ENCODE peak calls at places on chromosomes 4 and X, in six cellular contexts. C is AG04450, S is lower lobe of right lung, F is neural progenitor cell, G is pancreas, U is RWPE1. R is an unnamed sample.

GRCh38 chr4:121690001-121690400 is 6.8 kb downstream of the ANXA5 start:
- DNase-seq in C (no peak), S (no peak), F (no peak), G (no peak), U (no peak), R (peak; percentile 87)

GRCh38 chr4:81260443-81261102 is 45.6 kb upstream of the PRKG2 start:
- DNase-seq in C (no peak), S (no peak), F (peak; percentile 46), G (no peak), U (no peak), R (no peak)

GRCh38 chrX:23332101-23332887 is 2.4 kb upstream of the PTCHD1 start:
- DNase-seq in C (no peak), S (no peak), F (peak; percentile 29), G (no peak), U (no peak), R (no peak)

GRCh38 chr4:71382569-71383560 is 44.0 kb downstream of the SLC4A4 start:
- DNase-seq in C (no peak), S (no peak), F (no peak), G (no peak), U (no peak), R (no peak)

GRCh38 chrX:114798902-114799301 is 215.0 kb downstream of the HTR2C start:
- DNase-seq in C (no peak), S (no peak), F (no peak), G (no peak), U (peak; percentile 0), R (peak; percentile 0)

GRCh38 chrX:15468036-15468435 is 25.1 kb downstream of the PIR start:
- DNase-seq in C (peak; percentile 20), S (no peak), F (peak; percentile 50), G (no peak), U (peak; percentile 12), R (peak; percentile 72)

GRCh38 chr4:26566027-26566578 is 17.8 kb upstream of the TBC1D19 start:
- DNase-seq in C (no peak), S (no peak), F (no peak), G (no peak), U (no peak), R (no peak)

GRCh38 chr4:110484767-110485166 is 8.8 kb downstream of the ENPEP start:
- DNase-seq in C (peak; percentile 50), S (no peak), F (no peak), G (no peak), U (peak; percentile 7), R (peak; percentile 95)

GRCh38 chrX:30957753-30958152 is 68.7 kb upstream of the TAB3 start:
- DNase-seq in C (no peak), S (no peak), F (no peak), G (no peak), U (peak; percentile 26), R (peak; percentile 60)

GRCh38 chr4:71608674-71609062 is 175.2 kb downstream of the GC start:
- DNase-seq in C (no peak), S (no peak), F (no peak), G (no peak), U (no peak), R (no peak)

GRCh38 chr4:147674496-147674895 is 9.5 kb downstream of the PRMT9 start:
- DNase-seq in C (peak; percentile 36), S (no peak), F (no peak), G (no peak), U (no peak), R (no peak)

GRCh38 chr4:85756938-85757337 is 282.0 kb downstream of the ARHGAP24 start:
- DNase-seq in C (no peak), S (no peak), F (peak; percentile 58), G (no peak), U (peak; percentile 14), R (peak; percentile 63)

GRCh38 chrX:15399901-15400500 is 15.8 kb upstream of the VEGFD start:
- DNase-seq in C (no peak), S (no peak), F (no peak), G (no peak), U (no peak), R (no peak)

GRCh38 chr4:98929341-98930267 is 671 bp upstream of the EIF4E start:
- DNase-seq in C (peak; percentile 81), S (peak; percentile 76), F (no peak), G (no peak), U (peak; percentile 86), R (peak; percentile 98)

GRCh38 chrX:41475166-41475565 is 28.0 kb downstream of the NYX start:
- DNase-seq in C (no peak), S (no peak), F (peak; percentile 91), G (no peak), U (no peak), R (no peak)

GRCh38 chrX:56232221-56233082 is at the start of gene KLF8:
- DNase-seq in C (no peak), S (peak; percentile 69), F (peak; percentile 77), G (peak; percentile 42), U (peak; percentile 31), R (no peak)

GRCh38 chrX:2878563-2878962 is 49.8 kb downstream of the GYG2 start:
- DNase-seq in C (no peak), S (no peak), F (no peak), G (no peak), U (no peak), R (no peak)

GRCh38 chrX:2872937-2873336 is 44.2 kb downstream of the GYG2 start:
- DNase-seq in C (no peak), S (no peak), F (no peak), G (no peak), U (no peak), R (no peak)

GRCh38 chrX:2874222-2875135 is 45.7 kb downstream of the GYG2 start:
- DNase-seq in C (no peak), S (no peak), F (no peak), G (no peak), U (no peak), R (no peak)

GRCh38 chrX:2875136-2875481 is 46.4 kb downstream of the GYG2 start:
- DNase-seq in C (no peak), S (no peak), F (no peak), G (no peak), U (no peak), R (no peak)

DNA sequence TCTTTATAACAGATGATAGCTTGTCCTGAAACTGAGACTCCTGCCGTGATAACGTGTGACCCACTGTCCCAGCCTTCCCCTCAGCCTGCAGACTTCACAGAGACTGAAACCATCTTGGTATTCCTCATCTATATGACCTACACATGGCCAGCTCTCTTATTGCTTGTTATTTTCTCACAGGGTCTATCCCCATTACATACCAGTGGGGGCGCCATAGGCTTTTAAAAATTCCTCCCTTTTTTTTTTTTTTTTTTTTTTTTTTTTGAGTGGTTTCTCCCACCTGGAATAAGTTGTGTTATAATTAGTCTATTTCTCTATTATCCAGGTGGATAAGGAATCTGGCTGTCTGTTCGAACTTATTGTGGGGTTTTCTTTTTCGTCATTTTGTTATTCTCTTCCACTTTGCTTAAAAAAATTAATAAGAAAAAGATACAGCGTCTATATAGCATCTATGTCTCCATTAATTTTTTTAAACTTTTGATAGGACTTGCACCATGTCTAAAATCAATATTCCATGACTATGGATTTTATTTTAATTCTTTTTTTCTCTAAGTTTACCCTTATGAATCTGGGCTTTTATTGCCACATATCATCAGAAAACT is 47.2 kb downstream of the GYG2 start:
- DNase-seq in C (no peak), S (no peak), F (peak; percentile 50), G (no peak), U (no peak), R (peak; percentile 14)
- TF ChIP-seq CTCF in C (peak; percentile 45), S (peak; percentile 38), F (peak; percentile 67), G (peak; percentile 43), U (peak; percentile 17), R (peak; percentile 36)

DNA sequence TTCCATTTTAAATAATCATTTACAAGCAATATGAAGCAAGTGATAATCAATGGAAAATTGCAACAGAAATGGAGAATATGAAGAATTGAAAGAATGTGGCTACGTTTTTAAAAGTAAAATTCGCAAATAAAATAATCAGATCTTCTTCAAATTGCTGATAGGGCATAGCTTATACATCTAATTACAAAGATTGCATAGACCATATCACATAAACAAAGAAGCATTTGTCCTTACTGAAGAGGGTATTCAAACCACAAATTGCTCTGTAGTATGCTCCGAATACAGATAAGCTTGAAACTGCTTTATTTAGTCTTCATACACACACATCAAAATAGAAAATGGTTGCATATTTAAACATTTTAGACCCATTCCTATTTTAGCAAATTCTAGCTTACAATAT is 206.8 kb upstream of the SLIT2 start:
- DNase-seq in C (no peak), S (no peak), F (no peak), G (no peak), U (no peak), R (no peak)
- H3K27ac ChIP-seq in C (no peak overlapping the region), S (no peak overlapping the region), F (no peak overlapping the region), G (no peak overlapping the region), U (no peak overlapping the region), R (no peak overlapping the region)

GRCh38 chr4:184851200-184851541 is 25.4 kb upstream of the ACSL1 start:
- DNase-seq in C (no peak), S (no peak), F (no peak), G (no peak), U (no peak), R (no peak)
- TF ChIP-seq CTCF in C (no peak), S (no peak), F (no peak), G (no peak), U (no peak), R (no peak)

DNA sequence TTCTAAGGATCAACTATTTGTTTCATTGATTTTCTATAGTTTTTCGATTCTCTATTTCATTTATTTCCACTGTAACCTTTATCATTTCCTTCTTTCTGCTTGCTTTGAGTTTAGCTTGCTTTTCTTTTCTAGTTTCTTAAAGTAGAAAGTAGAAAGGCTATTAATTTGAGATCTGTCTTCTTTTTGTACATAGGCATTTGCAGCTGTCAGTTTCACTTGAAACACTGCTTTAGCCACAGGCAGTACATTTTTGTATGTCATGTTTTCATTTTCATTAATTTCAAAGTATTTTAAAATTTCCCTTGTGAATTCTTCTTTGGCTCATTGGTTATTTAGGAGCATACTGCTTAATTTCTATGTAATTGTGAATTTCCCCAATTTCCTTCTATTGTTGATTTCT is 152.2 kb downstream of the SH3KBP1 start:
- DNase-seq in C (no peak), S (no peak), F (no peak), G (no peak), U (no peak), R (no peak)
- H3K27ac ChIP-seq in C (no peak overlapping the region), S (no peak overlapping the region), F (no peak overlapping the region), G (no peak overlapping the region), U (no peak overlapping the region), R (no peak overlapping the region)

DNA sequence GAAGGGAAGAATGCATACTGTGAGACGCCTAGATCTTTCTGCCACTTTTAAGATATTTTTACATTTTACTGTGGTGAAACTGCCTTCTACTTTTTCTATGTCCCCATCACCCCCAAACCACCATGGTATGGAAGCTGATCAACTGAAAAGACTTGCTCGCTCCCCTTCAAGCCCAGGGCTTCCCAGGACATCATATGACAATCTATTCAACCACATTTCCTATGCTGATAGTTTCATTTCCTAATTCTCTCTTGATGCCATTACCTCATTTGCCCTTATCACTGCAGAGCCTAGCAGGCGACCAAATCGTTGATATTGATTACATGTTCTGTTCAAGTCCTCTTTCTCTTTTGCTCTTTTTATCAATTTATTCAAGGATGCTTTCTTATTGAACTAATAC is 40.1 kb upstream of the KLHL34 start:
- DNase-seq in C (no peak), S (no peak), F (no peak), G (no peak), U (no peak), R (no peak)
- TF ChIP-seq CTCF in C (no peak), S (no peak), F (no peak), G (no peak), U (no peak), R (no peak)

DNA sequence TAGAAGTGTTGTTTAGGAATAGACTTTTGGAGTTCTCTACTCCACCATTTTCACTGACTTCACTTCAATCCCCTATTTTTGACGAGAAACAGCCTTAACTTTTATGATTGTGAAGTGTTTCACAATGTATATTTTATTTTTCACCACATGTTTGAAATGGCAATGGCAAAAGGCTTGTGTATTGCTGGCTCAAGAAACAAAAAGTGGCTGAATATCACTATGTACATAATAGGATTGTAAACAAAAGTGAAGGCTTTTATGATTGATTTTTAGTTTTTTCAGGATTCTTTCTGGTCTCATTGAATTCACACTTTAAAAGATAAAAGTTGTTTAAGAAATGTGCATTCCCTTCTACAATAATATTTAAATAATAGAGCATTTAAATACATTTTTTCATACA is 18.2 kb downstream of the MAGEB5 start:
- DNase-seq in C (no peak), S (no peak), F (no peak), G (no peak), U (no peak), R (no peak)
- H3K27ac ChIP-seq in C (no peak overlapping the region), S (no peak overlapping the region), F (no peak overlapping the region), G (no peak overlapping the region), U (no peak overlapping the region), R (no peak overlapping the region)

R was measured in fibroblast of lung.